ENCODE peak calls at places on chromosomes 16 and 17, in seven cellular contexts. I is IMR-90, Y is A549, D is body of pancreas, U is stomach, T is thyroid gland, S is testis. G is an unnamed sample. For H3K9me3, the result is how much of the 10 kb centered on the place peaks cover.

GRCh38 chr17:69084911-69085310 is 24.2 kb upstream of the ABCA9 start:
- DNase-seq in I (no peak), Y (peak), D (peak), U (no peak), T (peak), S (no peak), G (no peak)

GRCh38 chr17:31740611-31741082 is 118.4 kb downstream of the COPRS start:
- DNase-seq in I (peak), Y (no peak), D (no peak), U (no peak), T (no peak), S (no peak), G (no peak)

GRCh38 chr16:19418200-19418599 is 517 bp downstream of the TMC5 start:
- DNase-seq in I (no peak), Y (no peak), D (no peak), U (no peak), T (no peak), S (no peak), G (no peak)

GRCh38 chr17:13594762-13595697 is 6.7 kb downstream of the HS3ST3A1 start:
- DNase-seq in I (peak), Y (peak), D (peak), U (peak), T (peak), S (peak), G (peak)

GRCh38 chr16:71542377-71542776 is 16.2 kb downstream of the CHST4 start:
- DNase-seq in I (peak), Y (peak), D (peak), U (peak), T (peak), S (peak), G (no peak)

GRCh38 chr17:46782250-46782953 is 36.1 kb downstream of the WNT3 start:
- DNase-seq in I (no peak), Y (peak), D (peak), U (peak), T (peak), S (no peak), G (no peak)

GRCh38 chr17:27551701-27552466 is 79.1 kb upstream of the LGALS9 start:
- DNase-seq in I (peak), Y (peak), D (peak), U (no peak), T (no peak), S (no peak), G (no peak)

GRCh38 chr17:77451271-77451893 is 310.6 kb downstream of the SEC14L1 start:
- DNase-seq in I (peak), Y (no peak), D (peak), U (peak), T (peak), S (peak), G (peak)

GRCh38 chr16:49158029-49158642 is 123.5 kb downstream of the CBLN1 start:
- DNase-seq in I (peak), Y (peak), D (peak), U (no peak), T (peak), S (peak), G (no peak)

GRCh38 chr16:85821441-85821901 is 22.0 kb downstream of the COX4I1 start:
- DNase-seq in I (peak), Y (peak), D (peak), U (peak), T (peak), S (peak), G (peak)

GRCh38 chr17:28982191-28982793 is 23.5 kb downstream of the SEZ6 start:
- DNase-seq in I (peak), Y (no peak), D (no peak), U (no peak), T (no peak), S (peak), G (peak)

GRCh38 chr16:75251280-75252048 is at the start of gene BCAR1:
- DNase-seq in I (peak), Y (peak), D (peak), U (peak), T (peak), S (peak), G (peak)

GRCh38 chr17:68048996-68049395 is 13.5 kb downstream of the KPNA2 start:
- DNase-seq in I (no peak), Y (no peak), D (no peak), U (no peak), T (no peak), S (no peak), G (no peak)

GRCh38 chr16:85935957-85936760 is 37.2 kb downstream of the IRF8 start:
- DNase-seq in I (no peak), Y (no peak), D (no peak), U (no peak), T (no peak), S (no peak), G (no peak)

GRCh38 chr17:41483991-41484826 is 3.3 kb upstream of the KRT35 start:
- DNase-seq in I (peak), Y (no peak), D (no peak), U (no peak), T (peak), S (no peak), G (no peak)

GRCh38 chr16:88737298-88738166 is 31.2 kb downstream of the CTU2 start:
- DNase-seq in I (peak), Y (peak), D (peak), U (peak), T (peak), S (peak), G (peak)

DNA sequence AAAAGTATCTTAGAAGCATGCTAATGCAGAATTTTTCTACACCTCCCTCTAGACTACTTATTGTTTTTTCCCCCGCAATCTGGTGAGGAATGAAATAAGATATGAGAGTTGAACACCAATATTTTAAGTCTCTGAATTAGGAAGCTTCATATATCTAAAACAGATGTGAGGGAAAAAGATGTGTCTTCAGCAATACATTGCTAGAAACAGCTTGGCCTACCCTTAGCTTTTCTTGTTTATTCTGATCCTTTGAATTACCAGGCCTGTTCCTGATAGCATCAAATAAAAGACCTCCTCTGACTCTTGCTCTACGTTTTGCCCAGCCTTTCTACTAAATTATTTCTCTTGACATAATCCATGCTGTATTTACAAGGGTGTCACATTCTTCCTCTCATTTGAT is 221.8 kb downstream of the CDH11 start:
- DNase-seq in I (no peak), Y (no peak), D (no peak), U (no peak), T (no peak), S (no peak), G (no peak)
- H3K9me3 ChIP-seq in I (under half), Y (under half), D (under half), U (under half), T (under half), S (under half), G (under half)

GRCh38 chr16:47905771-47906170 is 250.0 kb downstream of the ABCC12 start:
- DNase-seq in I (peak), Y (no peak), D (no peak), U (no peak), T (no peak), S (no peak), G (no peak)
- H3K27ac ChIP-seq in I (no peak), Y (no peak), D (no peak), U (no peak), T (no peak), S (no peak), G (no peak)

GRCh38 chr16:53434436-53435065 is at the start of gene RBL2:
- DNase-seq in I (peak), Y (peak), D (peak), U (peak), T (peak), S (peak), G (peak)

GRCh38 chr16:53433509-53433908 is 762 bp upstream of the RBL2 start:
- DNase-seq in I (no peak), Y (no peak), D (no peak), U (no peak), T (peak), S (no peak), G (no peak)

GRCh38 chr16:53433930-53434435 is 288 bp upstream of the RBL2 start:
- DNase-seq in I (peak), Y (peak), D (no peak), U (no peak), T (no peak), S (no peak), G (peak)

GRCh38 chr16:53430363-53430762 is 3.9 kb upstream of the RBL2 start:
- DNase-seq in I (no peak), Y (no peak), D (no peak), U (no peak), T (no peak), S (no peak), G (no peak)

GRCh38 chr16:53435066-53435688 is 906 bp downstream of the RBL2 start:
- DNase-seq in I (peak), Y (peak), D (peak), U (peak), T (peak), S (peak), G (peak)
- TF ChIP-seq POLR2A in I (no peak), Y (peak), D (peak), U (no peak), T (peak), S (no peak), G (peak)

DNA sequence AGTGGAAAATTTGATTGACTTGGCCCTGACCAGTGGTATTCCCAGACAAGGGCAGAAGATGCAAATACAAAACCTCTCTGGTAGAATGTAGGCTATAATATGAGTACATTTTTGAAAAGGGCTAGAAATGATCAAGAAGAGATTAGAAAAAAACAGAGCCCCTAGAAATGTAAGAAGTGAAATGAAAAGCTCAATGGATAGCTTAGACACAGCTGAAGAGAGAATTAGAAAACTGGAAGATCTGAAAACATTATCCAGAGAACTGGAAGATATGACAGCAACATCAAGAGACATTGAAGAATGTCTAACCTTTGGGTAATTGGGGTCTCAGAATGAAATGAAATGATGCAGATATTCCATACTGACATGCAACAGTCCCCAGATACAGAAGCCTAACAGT is 105.2 kb upstream of the ZNF750 start:
- DNase-seq in I (no peak), Y (no peak), D (no peak), U (no peak), T (no peak), S (no peak), G (no peak)
- H3K9me3 ChIP-seq in I (under half), Y (half or more), D (under half), U (under half), T (under half), S (under half), G (under half)

GRCh38 chr16:53213542-53213941 is 158.8 kb downstream of the CHD9 start:
- DNase-seq in I (no peak), Y (no peak), D (no peak), U (no peak), T (no peak), S (no peak), G (no peak)
- H3K27ac ChIP-seq in I (no peak), Y (no peak), D (no peak), U (no peak), T (no peak), S (no peak), G (peak)

DNA sequence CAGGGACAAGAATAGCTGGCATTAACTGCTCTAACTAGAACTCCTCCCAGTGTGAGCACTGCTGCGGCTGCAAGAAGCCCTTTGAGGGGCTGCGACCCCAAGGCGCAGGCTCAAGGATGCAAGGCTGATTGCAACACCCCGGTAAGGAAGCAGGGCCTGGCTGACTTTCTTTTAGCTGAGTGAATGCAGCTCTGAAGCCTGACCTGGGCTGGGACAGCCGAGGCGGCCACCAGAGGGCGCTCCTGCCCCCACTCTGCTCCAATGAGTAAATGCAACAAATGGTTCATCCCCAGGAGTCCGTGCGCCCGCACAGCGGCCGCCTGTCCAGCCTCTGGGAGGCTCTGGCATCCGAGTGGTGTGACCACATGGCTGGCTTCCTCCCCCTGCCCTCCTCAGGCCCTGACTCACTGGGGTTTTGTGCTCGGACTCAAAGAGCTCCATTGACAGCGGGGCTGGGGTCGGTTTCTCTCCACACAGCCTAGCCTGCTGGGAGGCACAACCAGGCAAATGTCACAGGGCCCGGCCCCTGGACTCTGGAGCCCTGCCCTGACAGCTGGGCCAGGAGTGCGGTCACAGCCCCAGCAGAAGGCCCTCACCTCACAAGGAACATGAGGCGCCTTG is at the start of gene SMIM5:
- DNase-seq in I (peak), Y (peak), D (peak), U (peak), T (peak), S (peak), G (peak)
- TF ChIP-seq POLR2A in I (no peak), Y (no peak), D (no peak), U (no peak), T (no peak), S (no peak), G (peak)

DNA sequence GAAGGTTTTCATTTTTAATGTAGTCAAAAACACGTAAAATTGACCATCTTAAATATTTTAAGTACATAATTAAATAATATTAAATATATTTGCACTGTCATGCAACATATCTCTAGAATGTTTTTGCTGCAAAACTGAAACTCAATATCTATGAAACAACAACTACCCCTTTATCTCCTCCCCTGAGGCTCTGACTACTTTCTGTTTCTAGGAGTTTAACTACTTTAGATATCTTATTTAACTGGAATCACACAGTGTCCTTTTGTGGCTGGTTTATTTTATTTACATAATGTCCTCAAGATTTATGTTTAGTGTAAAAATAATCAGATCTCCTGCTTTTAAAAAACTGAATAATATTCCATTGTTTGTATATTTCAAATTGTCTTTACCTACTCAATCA is 2003.9 kb downstream of the TP53TG3F start:
- DNase-seq in I (no peak), Y (no peak), D (no peak), U (no peak), T (no peak), S (no peak), G (no peak)
- H3K9me3 ChIP-seq in I (under half), Y (under half), D (under half), U (under half), T (under half), S (under half), G (under half)